ENCODE peak calls at places on chromosomes 7 and 10, in ten cellular contexts. One of them, this sample, is unnamed.

GRCh38 chr10:43383204-43383971 is 12.0 kb downstream of the FXYD4 start:
- DNase-seq in GM23338: no peak
- DNase-seq in NB4: no peak
- DNase-seq in epithelial cell of esophagus: no peak
- DNase-seq in bronchial epithelial cell: peak
- DNase-seq in fibroblast of lung: no peak
- DNase-seq in AG04449: no peak
- DNase-seq in neural progenitor cell: no peak
- DNase-seq in mammary epithelial cell: no peak
- DNase-seq in dorsolateral prefrontal cortex: peak
- DNase-seq in this sample: no peak

GRCh38 chr7:40866601-40867000 is 731.8 kb downstream of the SUGCT start:
- DNase-seq in epithelial cell of esophagus: no peak
- DNase-seq in fibroblast of lung: peak
- DNase-seq in GM23338: peak
- DNase-seq in AG04449: no peak
- DNase-seq in NB4: no peak
- DNase-seq in mammary epithelial cell: no peak
- DNase-seq in bronchial epithelial cell: no peak
- DNase-seq in dorsolateral prefrontal cortex: no peak
- DNase-seq in neural progenitor cell: peak
- DNase-seq in this sample: no peak

GRCh38 chr7:116328161-116328560 is 117.8 kb downstream of the TES start:
- DNase-seq in bronchial epithelial cell: no peak
- DNase-seq in NB4: no peak
- DNase-seq in fibroblast of lung: peak
- DNase-seq in dorsolateral prefrontal cortex: no peak
- DNase-seq in GM23338: no peak
- DNase-seq in mammary epithelial cell: no peak
- DNase-seq in epithelial cell of esophagus: no peak
- DNase-seq in neural progenitor cell: no peak
- DNase-seq in AG04449: no peak
- DNase-seq in this sample: no peak

GRCh38 chr7:36600869-36601530 is 123.3 kb downstream of the AOAH start:
- DNase-seq in dorsolateral prefrontal cortex: no peak
- DNase-seq in AG04449: peak
- DNase-seq in mammary epithelial cell: peak
- DNase-seq in epithelial cell of esophagus: peak
- DNase-seq in bronchial epithelial cell: peak
- DNase-seq in neural progenitor cell: no peak
- DNase-seq in NB4: no peak
- DNase-seq in fibroblast of lung: peak
- DNase-seq in GM23338: no peak
- DNase-seq in this sample: no peak

GRCh38 chr10:99595236-99595635 is 25.0 kb downstream of the SLC25A28 start:
- DNase-seq in GM23338: no peak
- DNase-seq in epithelial cell of esophagus: no peak
- DNase-seq in dorsolateral prefrontal cortex: no peak
- DNase-seq in mammary epithelial cell: no peak
- DNase-seq in bronchial epithelial cell: no peak
- DNase-seq in NB4: no peak
- DNase-seq in AG04449: no peak
- DNase-seq in fibroblast of lung: no peak
- DNase-seq in neural progenitor cell: no peak
- DNase-seq in this sample: no peak

GRCh38 chr10:95319239-95319638 is 28.4 kb upstream of the PDLIM1 start:
- DNase-seq in bronchial epithelial cell: peak
- DNase-seq in neural progenitor cell: no peak
- DNase-seq in NB4: no peak
- DNase-seq in mammary epithelial cell: no peak
- DNase-seq in AG04449: no peak
- DNase-seq in fibroblast of lung: peak
- DNase-seq in epithelial cell of esophagus: peak
- DNase-seq in GM23338: no peak
- DNase-seq in dorsolateral prefrontal cortex: no peak
- DNase-seq in this sample: no peak

GRCh38 chr7:45985902-45986301 is 64.8 kb upstream of the IGFBP3 start:
- DNase-seq in dorsolateral prefrontal cortex: no peak
- DNase-seq in neural progenitor cell: no peak
- DNase-seq in bronchial epithelial cell: peak
- DNase-seq in fibroblast of lung: peak
- DNase-seq in NB4: peak
- DNase-seq in AG04449: no peak
- DNase-seq in mammary epithelial cell: peak
- DNase-seq in epithelial cell of esophagus: peak
- DNase-seq in GM23338: no peak
- DNase-seq in this sample: no peak

GRCh38 chr7:138024334-138024691 is 22.4 kb upstream of the CREB3L2 start:
- DNase-seq in GM23338: no peak
- DNase-seq in epithelial cell of esophagus: no peak
- DNase-seq in mammary epithelial cell: no peak
- DNase-seq in NB4: no peak
- DNase-seq in dorsolateral prefrontal cortex: no peak
- DNase-seq in bronchial epithelial cell: no peak
- DNase-seq in neural progenitor cell: no peak
- DNase-seq in AG04449: no peak
- DNase-seq in fibroblast of lung: no peak
- DNase-seq in this sample: no peak

GRCh38 chr7:47967708-47968107 is 11.7 kb downstream of the HUS1 start:
- DNase-seq in mammary epithelial cell: no peak
- DNase-seq in fibroblast of lung: no peak
- DNase-seq in NB4: no peak
- DNase-seq in neural progenitor cell: no peak
- DNase-seq in GM23338: no peak
- DNase-seq in AG04449: no peak
- DNase-seq in epithelial cell of esophagus: no peak
- DNase-seq in dorsolateral prefrontal cortex: no peak
- DNase-seq in bronchial epithelial cell: no peak
- DNase-seq in this sample: no peak

GRCh38 chr7:36301914-36302771 is 87.5 kb upstream of the ANLN start:
- DNase-seq in NB4: no peak
- DNase-seq in epithelial cell of esophagus: peak
- DNase-seq in neural progenitor cell: no peak
- DNase-seq in bronchial epithelial cell: peak
- DNase-seq in mammary epithelial cell: no peak
- DNase-seq in GM23338: no peak
- DNase-seq in AG04449: no peak
- DNase-seq in fibroblast of lung: no peak
- DNase-seq in dorsolateral prefrontal cortex: no peak
- DNase-seq in this sample: no peak

GRCh38 chr7:102450242-102450641 is 14.4 kb downstream of the ALKBH4 start:
- DNase-seq in neural progenitor cell: no peak
- DNase-seq in fibroblast of lung: no peak
- DNase-seq in bronchial epithelial cell: no peak
- DNase-seq in epithelial cell of esophagus: peak
- DNase-seq in mammary epithelial cell: no peak
- DNase-seq in AG04449: no peak
- DNase-seq in NB4: no peak
- DNase-seq in GM23338: no peak
- DNase-seq in dorsolateral prefrontal cortex: peak
- DNase-seq in this sample: peak
- TF ChIP-seq CTCF in neural progenitor cell: peak
- TF ChIP-seq CTCF in fibroblast of lung: no peak
- TF ChIP-seq CTCF in bronchial epithelial cell: peak
- TF ChIP-seq CTCF in epithelial cell of esophagus: peak
- TF ChIP-seq CTCF in mammary epithelial cell: peak
- TF ChIP-seq CTCF in AG04449: no peak
- TF ChIP-seq CTCF in NB4: peak
- TF ChIP-seq CTCF in GM23338: peak
- TF ChIP-seq CTCF in dorsolateral prefrontal cortex: peak
- TF ChIP-seq CTCF in this sample: peak

GRCh38 chr7:42236266-42237161 is 495 bp downstream of the GLI3 start:
- DNase-seq in fibroblast of lung: peak
- DNase-seq in bronchial epithelial cell: peak
- DNase-seq in AG04449: no peak
- DNase-seq in NB4: no peak
- DNase-seq in dorsolateral prefrontal cortex: peak
- DNase-seq in GM23338: peak
- DNase-seq in neural progenitor cell: peak
- DNase-seq in epithelial cell of esophagus: peak
- DNase-seq in mammary epithelial cell: peak
- DNase-seq in this sample: no peak

GRCh38 chr7:42237162-42237821 is at the start of gene GLI3:
- DNase-seq in NB4: peak
- DNase-seq in bronchial epithelial cell: peak
- DNase-seq in fibroblast of lung: peak
- DNase-seq in epithelial cell of esophagus: peak
- DNase-seq in dorsolateral prefrontal cortex: peak
- DNase-seq in AG04449: peak
- DNase-seq in neural progenitor cell: peak
- DNase-seq in mammary epithelial cell: peak
- DNase-seq in GM23338: peak
- DNase-seq in this sample: peak

GRCh38 chr7:42240416-42240815 is 3.4 kb upstream of the GLI3 start:
- DNase-seq in neural progenitor cell: no peak
- DNase-seq in epithelial cell of esophagus: no peak
- DNase-seq in fibroblast of lung: no peak
- DNase-seq in NB4: no peak
- DNase-seq in mammary epithelial cell: no peak
- DNase-seq in dorsolateral prefrontal cortex: no peak
- DNase-seq in GM23338: no peak
- DNase-seq in AG04449: no peak
- DNase-seq in bronchial epithelial cell: no peak
- DNase-seq in this sample: no peak

GRCh38 chr7:42237891-42238531 is 1.0 kb upstream of the GLI3 start:
- DNase-seq in GM23338: peak
- DNase-seq in mammary epithelial cell: no peak
- DNase-seq in fibroblast of lung: peak
- DNase-seq in epithelial cell of esophagus: peak
- DNase-seq in neural progenitor cell: peak
- DNase-seq in dorsolateral prefrontal cortex: no peak
- DNase-seq in bronchial epithelial cell: no peak
- DNase-seq in NB4: peak
- DNase-seq in AG04449: no peak
- DNase-seq in this sample: peak

DNA sequence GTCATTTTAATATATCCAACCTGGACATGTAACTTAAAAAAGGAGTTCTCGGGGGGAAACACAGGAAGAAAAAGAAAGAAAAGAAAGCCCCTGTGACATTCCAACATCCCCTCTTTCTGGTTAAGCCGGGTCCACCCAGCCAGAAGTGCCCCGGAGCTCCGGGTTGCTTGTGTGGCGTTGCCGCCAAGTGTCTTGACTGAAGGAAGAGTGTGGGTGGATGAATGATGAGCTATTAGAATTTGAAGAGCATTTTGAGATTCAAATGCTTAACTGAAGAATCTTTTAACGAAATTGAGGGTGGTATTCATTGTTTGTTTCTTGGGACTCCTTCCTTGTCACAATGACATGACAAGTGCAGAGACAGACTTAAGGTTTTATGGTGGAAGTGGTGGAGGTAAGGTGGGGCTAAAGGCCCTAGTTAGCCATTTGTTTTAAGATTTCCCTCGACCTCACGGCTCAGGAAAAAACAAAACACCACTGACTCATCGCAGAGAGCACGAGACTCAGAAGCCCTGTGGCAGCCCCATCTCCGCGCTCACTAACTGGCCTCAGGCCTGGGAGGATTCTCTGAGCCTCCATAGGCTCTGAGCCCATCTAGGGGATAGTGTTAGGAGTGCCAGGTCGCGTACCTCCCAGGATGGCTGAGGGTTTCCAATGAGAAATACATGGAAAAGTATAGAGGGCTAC is 1.8 kb upstream of the GLI3 start:
- DNase-seq in mammary epithelial cell: peak
- DNase-seq in AG04449: no peak
- DNase-seq in epithelial cell of esophagus: peak
- DNase-seq in bronchial epithelial cell: peak
- DNase-seq in fibroblast of lung: peak
- DNase-seq in neural progenitor cell: peak
- DNase-seq in GM23338: peak
- DNase-seq in dorsolateral prefrontal cortex: no peak
- DNase-seq in NB4: no peak
- DNase-seq in this sample: no peak
- H3K4me3 ChIP-seq in mammary epithelial cell: no peak
- H3K4me3 ChIP-seq in AG04449: peak
- H3K4me3 ChIP-seq in epithelial cell of esophagus: no peak
- H3K4me3 ChIP-seq in bronchial epithelial cell: no peak
- H3K4me3 ChIP-seq in fibroblast of lung: peak
- H3K4me3 ChIP-seq in neural progenitor cell: peak
- H3K4me3 ChIP-seq in GM23338: peak
- H3K4me3 ChIP-seq in dorsolateral prefrontal cortex: peak
- H3K4me3 ChIP-seq in NB4: no peak
- H3K4me3 ChIP-seq in this sample: no peak

GRCh38 chr7:27205325-27206280 is 5.7 kb upstream of the HOXA13 start:
- DNase-seq in fibroblast of lung: no peak
- DNase-seq in AG04449: no peak
- DNase-seq in neural progenitor cell: peak
- DNase-seq in bronchial epithelial cell: no peak
- DNase-seq in NB4: no peak
- DNase-seq in mammary epithelial cell: no peak
- DNase-seq in dorsolateral prefrontal cortex: no peak
- DNase-seq in epithelial cell of esophagus: no peak
- DNase-seq in GM23338: peak
- DNase-seq in this sample: no peak
- TF ChIP-seq CTCF in fibroblast of lung: no peak
- TF ChIP-seq CTCF in AG04449: no peak
- TF ChIP-seq CTCF in neural progenitor cell: peak
- TF ChIP-seq CTCF in bronchial epithelial cell: no peak
- TF ChIP-seq CTCF in NB4: no peak
- TF ChIP-seq CTCF in mammary epithelial cell: no peak
- TF ChIP-seq CTCF in dorsolateral prefrontal cortex: no peak
- TF ChIP-seq CTCF in epithelial cell of esophagus: no peak
- TF ChIP-seq CTCF in GM23338: no peak
- TF ChIP-seq CTCF in this sample: no peak

GRCh38 chr7:139099181-139099947 is 10.2 kb downstream of the ZC3HAV1 start:
- DNase-seq in NB4: no peak
- DNase-seq in mammary epithelial cell: no peak
- DNase-seq in AG04449: no peak
- DNase-seq in bronchial epithelial cell: no peak
- DNase-seq in GM23338: no peak
- DNase-seq in epithelial cell of esophagus: no peak
- DNase-seq in neural progenitor cell: no peak
- DNase-seq in dorsolateral prefrontal cortex: no peak
- DNase-seq in fibroblast of lung: peak
- DNase-seq in this sample: no peak

GRCh38 chr7:139108256-139109187 is 998 bp downstream of the ZC3HAV1 start:
- DNase-seq in neural progenitor cell: peak
- DNase-seq in bronchial epithelial cell: no peak
- DNase-seq in NB4: peak
- DNase-seq in AG04449: no peak
- DNase-seq in dorsolateral prefrontal cortex: no peak
- DNase-seq in fibroblast of lung: peak
- DNase-seq in GM23338: peak
- DNase-seq in epithelial cell of esophagus: peak
- DNase-seq in mammary epithelial cell: peak
- DNase-seq in this sample: peak

GRCh38 chr7:139105037-139105382 is 4.5 kb downstream of the ZC3HAV1 start:
- DNase-seq in dorsolateral prefrontal cortex: no peak
- DNase-seq in AG04449: no peak
- DNase-seq in NB4: peak
- DNase-seq in neural progenitor cell: no peak
- DNase-seq in epithelial cell of esophagus: no peak
- DNase-seq in mammary epithelial cell: no peak
- DNase-seq in GM23338: no peak
- DNase-seq in fibroblast of lung: no peak
- DNase-seq in bronchial epithelial cell: no peak
- DNase-seq in this sample: peak

GRCh38 chr7:139106959-139107358 is 2.6 kb downstream of the ZC3HAV1 start:
- DNase-seq in neural progenitor cell: no peak
- DNase-seq in AG04449: no peak
- DNase-seq in NB4: peak
- DNase-seq in mammary epithelial cell: no peak
- DNase-seq in dorsolateral prefrontal cortex: no peak
- DNase-seq in epithelial cell of esophagus: no peak
- DNase-seq in GM23338: no peak
- DNase-seq in bronchial epithelial cell: no peak
- DNase-seq in fibroblast of lung: no peak
- DNase-seq in this sample: peak

GRCh38 chr7:139103057-139103820 is 6.3 kb downstream of the ZC3HAV1 start:
- DNase-seq in GM23338: no peak
- DNase-seq in mammary epithelial cell: no peak
- DNase-seq in neural progenitor cell: no peak
- DNase-seq in fibroblast of lung: no peak
- DNase-seq in NB4: no peak
- DNase-seq in bronchial epithelial cell: no peak
- DNase-seq in epithelial cell of esophagus: no peak
- DNase-seq in dorsolateral prefrontal cortex: no peak
- DNase-seq in AG04449: no peak
- DNase-seq in this sample: no peak
- H3K4me3 ChIP-seq in GM23338: no peak
- H3K4me3 ChIP-seq in mammary epithelial cell: no peak
- H3K4me3 ChIP-seq in neural progenitor cell: no peak
- H3K4me3 ChIP-seq in fibroblast of lung: no peak
- H3K4me3 ChIP-seq in NB4: peak
- H3K4me3 ChIP-seq in bronchial epithelial cell: no peak
- H3K4me3 ChIP-seq in epithelial cell of esophagus: no peak
- H3K4me3 ChIP-seq in dorsolateral prefrontal cortex: no peak
- H3K4me3 ChIP-seq in AG04449: no peak
- H3K4me3 ChIP-seq in this sample: peak

This sample was measured in GM12865.